ENCODE peak calls at places on chromosome 9, in seven cellular contexts. P is heart left ventricle, G is stomach, L is transverse colon, Z is right lobe of liver, D is GM12892, K is A549. V is an unnamed sample.

GRCh38 chr9:128370752-128371621 is at the start of gene URM1:
- DNase-seq in P (peak; percentile 96), G (peak; percentile 96), L (peak; percentile 96), Z (peak; percentile 95), D (peak; percentile 97), K (peak; percentile 94), V (peak; percentile 96)

GRCh38 chr9:16044116-16044881 is 491.5 kb downstream of the CCDC171 start:
- DNase-seq in P (no peak), G (no peak), L (no peak), Z (no peak), D (no peak), K (no peak), V (no peak)

GRCh38 chr9:109387206-109387605 is 66.3 kb upstream of the EPB41L4B start:
- DNase-seq in P (no peak), G (no peak), L (no peak), Z (no peak), D (no peak), K (no peak), V (no peak)

GRCh38 chr9:2336055-2336454 is 285.5 kb upstream of the VLDLR start:
- DNase-seq in P (no peak), G (no peak), L (no peak), Z (no peak), D (no peak), K (peak; percentile 17), V (no peak)

GRCh38 chr9:121568541-121569265 is 69.1 kb upstream of the GGTA1 start:
- DNase-seq in P (peak; percentile 69), G (no peak), L (peak; percentile 24), Z (peak; percentile 64), D (no peak), K (no peak), V (peak; percentile 57)

GRCh38 chr9:107312651-107313050 is 29.6 kb downstream of the RAD23B start:
- DNase-seq in P (peak; percentile 58), G (no peak), L (no peak), Z (no peak), D (no peak), K (no peak), V (no peak)

GRCh38 chr9:73643379-73644013 is 491.8 kb downstream of the ANXA1 start:
- DNase-seq in P (no peak), G (no peak), L (no peak), Z (no peak), D (no peak), K (peak; percentile 77), V (no peak)

GRCh38 chr9:135339378-135339973 is 140.1 kb upstream of the PPP1R26 start:
- DNase-seq in P (no peak), G (no peak), L (no peak), Z (peak; percentile 9), D (peak; percentile 13), K (no peak), V (no peak)

GRCh38 chr9:115393976-115394775 is 276.2 kb upstream of the TNC start:
- DNase-seq in P (no peak), G (no peak), L (no peak), Z (no peak), D (no peak), K (no peak), V (no peak)

GRCh38 chr9:134642385-134643181 is 980 bp downstream of the COL5A1 start:
- DNase-seq in P (peak; percentile 76), G (peak; percentile 35), L (peak; percentile 58), Z (no peak), D (no peak), K (peak; percentile 44), V (peak; percentile 71)

GRCh38 chr9:89000281-89000875 is 9.1 kb downstream of the S1PR3 start:
- DNase-seq in P (no peak), G (no peak), L (no peak), Z (no peak), D (no peak), K (no peak), V (no peak)

GRCh38 chr9:138098116-138098907 is 220.7 kb downstream of the CACNA1B start:
- DNase-seq in P (peak; percentile 17), G (peak; percentile 5), L (no peak), Z (no peak), D (no peak), K (no peak), V (peak; percentile 5)

GRCh38 chr9:15606667-15607472 is 54.0 kb downstream of the CCDC171 start:
- DNase-seq in P (no peak), G (no peak), L (no peak), Z (no peak), D (no peak), K (peak; percentile 34), V (no peak)

GRCh38 chr9:79731483-79731882 is 159.7 kb downstream of the TLE4 start:
- DNase-seq in P (no peak), G (no peak), L (no peak), Z (no peak), D (no peak), K (no peak), V (no peak)

GRCh38 chr9:130211548-130212226 is 39.5 kb downstream of the NCS1 start:
- DNase-seq in P (peak; percentile 26), G (no peak), L (no peak), Z (no peak), D (no peak), K (no peak), V (no peak)

GRCh38 chr9:78769684-78770083 is 472.8 kb downstream of the PSAT1 start:
- DNase-seq in P (no peak), G (no peak), L (no peak), Z (no peak), D (no peak), K (peak; percentile 2), V (no peak)

GRCh38 chr9:137201205-137201868 is 796 bp upstream of the TPRN start:
- DNase-seq in P (no peak), G (no peak), L (no peak), Z (no peak), D (no peak), K (no peak), V (no peak)

GRCh38 chr9:121463026-121463827 is 36.4 kb downstream of the GGTA1 start:
- DNase-seq in P (peak; percentile 73), G (peak; percentile 42), L (peak; percentile 20), Z (peak; percentile 35), D (no peak), K (peak; percentile 30), V (peak; percentile 63)

GRCh38 chr9:134768332-134769083 is 112.1 kb upstream of the FCN2 start:
- DNase-seq in P (no peak), G (no peak), L (no peak), Z (no peak), D (no peak), K (no peak), V (no peak)

GRCh38 chr9:124555043-124555442 is 47.8 kb upstream of the NR5A1 start:
- DNase-seq in P (no peak), G (no peak), L (no peak), Z (no peak), D (no peak), K (no peak), V (no peak)

GRCh38 chr9:38620483-38621433 is at the start of gene ANKRD18A:
- DNase-seq in P (peak; percentile 84), G (peak; percentile 92), L (peak; percentile 90), Z (peak; percentile 91), D (no peak), K (peak; percentile 96), V (peak; percentile 60)
- TF ChIP-seq POLR2A in P (no peak), G (no peak), L (peak; percentile 53), Z (peak; percentile 62), D (no peak), K (peak; percentile 51), V (no peak)

GRCh38 chr9:114177423-114178064 is 22.2 kb downstream of the COL27A1 start:
- DNase-seq in P (no peak), G (no peak), L (no peak), Z (no peak), D (no peak), K (no peak), V (peak; percentile 67)

GRCh38 chr9:114172981-114173833 is 17.9 kb downstream of the COL27A1 start:
- DNase-seq in P (no peak), G (no peak), L (no peak), Z (no peak), D (no peak), K (no peak), V (no peak)

GRCh38 chr9:114176601-114177295 is 21.4 kb downstream of the COL27A1 start:
- DNase-seq in P (no peak), G (no peak), L (no peak), Z (peak; percentile 47), D (no peak), K (no peak), V (no peak)

GRCh38 chr9:114174557-114174875 is 19.2 kb downstream of the COL27A1 start:
- DNase-seq in P (no peak), G (no peak), L (no peak), Z (no peak), D (no peak), K (no peak), V (no peak)

DNA sequence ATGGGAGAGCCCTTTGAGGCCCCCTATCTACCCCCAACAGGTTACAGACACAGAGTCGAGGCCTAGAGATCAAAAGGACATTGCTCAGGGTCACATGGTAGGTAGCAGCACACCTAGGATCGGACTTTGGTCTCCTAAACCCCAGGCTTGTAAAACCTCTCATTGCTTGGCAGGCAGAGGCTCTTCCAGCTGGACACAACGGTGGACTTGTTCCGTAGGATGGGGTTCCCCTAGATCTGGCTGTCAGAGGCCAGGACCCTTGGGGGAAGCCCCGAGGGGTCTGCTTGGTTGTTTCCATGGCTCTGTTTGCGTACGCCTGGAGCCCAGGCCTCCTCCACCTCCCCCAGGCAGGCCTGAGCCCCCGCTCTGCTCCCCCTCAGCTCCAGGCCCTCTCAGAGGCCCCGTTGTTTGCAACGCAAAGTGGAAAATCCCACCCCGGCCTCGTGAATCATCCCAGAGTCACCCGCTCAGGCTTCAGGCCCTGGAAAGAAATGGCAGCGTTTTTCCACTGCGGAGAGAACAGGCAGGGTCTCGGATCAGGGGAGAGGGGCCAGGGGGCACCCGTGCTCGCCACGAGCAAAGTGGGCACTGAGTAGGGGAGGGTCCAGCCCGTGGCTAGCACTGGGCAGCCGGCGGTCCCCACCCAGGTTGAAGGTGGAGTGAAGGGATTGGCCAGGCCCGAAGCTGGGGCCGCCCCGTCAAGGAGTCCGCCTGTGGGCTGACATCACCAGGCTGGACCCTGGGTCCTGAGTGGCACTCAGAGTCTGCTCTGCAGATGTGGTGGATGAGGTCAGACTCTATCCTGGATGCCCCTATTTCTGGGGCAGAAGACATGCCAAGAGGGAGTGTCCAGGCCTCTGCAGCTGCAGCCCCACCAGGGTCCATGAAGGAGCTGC is 19.8 kb downstream of the COL27A1 start:
- DNase-seq in P (no peak), G (no peak), L (peak; percentile 20), Z (peak; percentile 72), D (no peak), K (no peak), V (no peak)
- TF ChIP-seq POLR2A in P (no peak), G (no peak), L (no peak), Z (no peak), D (no peak), K (no peak), V (no peak)

GRCh38 chr9:133417541-133418461 is at the start of gene REXO4:
- DNase-seq in P (peak; percentile 90), G (peak; percentile 83), L (peak; percentile 90), Z (peak; percentile 76), D (peak; percentile 80), K (peak; percentile 89), V (peak; percentile 85)
- TF ChIP-seq POLR2A in P (peak; percentile 52), G (no peak), L (peak; percentile 54), Z (peak; percentile 51), D (peak; percentile 74), K (peak; percentile 40), V (peak; percentile 20)

DNA sequence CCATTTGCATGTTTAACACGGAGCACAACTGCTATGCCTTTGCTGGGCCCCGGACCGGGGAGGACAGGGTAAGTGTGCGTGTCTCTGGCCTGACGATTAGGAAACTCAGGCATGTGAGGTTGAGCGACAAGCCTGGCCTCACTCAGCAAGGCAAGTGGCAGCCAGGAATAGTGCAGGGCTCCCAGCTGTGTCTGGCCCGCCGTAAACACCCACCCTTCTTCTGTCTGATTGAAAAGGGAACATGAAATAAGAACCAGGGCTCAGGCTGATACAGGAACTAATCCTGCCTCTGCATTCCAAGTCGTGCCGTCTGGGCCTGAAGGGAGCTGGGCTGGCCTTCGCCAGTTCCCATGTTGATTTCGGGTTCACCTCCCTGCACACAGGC is 22.2 kb downstream of the FAM78A start:
- DNase-seq in P (peak; percentile 81), G (no peak), L (peak; percentile 33), Z (no peak), D (no peak), K (no peak), V (no peak)
- TF ChIP-seq POLR2A in P (peak; percentile 31), G (no peak), L (no peak), Z (no peak), D (no peak), K (no peak), V (no peak)